ENCODE peak calls at places on chromosomes 12 and 14, in nine cellular contexts. Z, U, E, B, T, X, V, J and W are unnamed samples. For H3K4me1 and H3K27me3, the result is how much of the 10 kb centered on the place peaks cover.

GRCh38 chr14:64818151-64818550 is 61.6 kb downstream of the SPTB start:
- DNase-seq in V (no peak), U (no peak), Z (no peak), E (no peak), J (no peak), B (no peak), X (no peak), T (no peak), W (no peak)

GRCh38 chr12:116603516-116603915 is 44.3 kb downstream of the MAP1LC3B2 start:
- DNase-seq in T (no peak), J (peak), E (no peak), U (no peak), Z (no peak), X (no peak), B (no peak), V (no peak), W (no peak)

GRCh38 chr14:68192935-68193334 is 373.4 kb downstream of the RAD51B start:
- DNase-seq in V (no peak), U (no peak), Z (no peak), X (no peak), T (no peak), J (peak), E (no peak), B (no peak), W (no peak)

GRCh38 chr12:50845021-50845647 is 2.4 kb downstream of the TMPRSS12 start:
- DNase-seq in B (peak), T (no peak), Z (no peak), J (no peak), E (no peak), U (peak), V (no peak), X (no peak), W (no peak)

GRCh38 chr12:75162845-75163244 is 46.8 kb downstream of the KCNC2 start:
- DNase-seq in T (no peak), Z (no peak), U (peak), B (no peak), X (no peak), V (no peak), J (no peak), E (no peak), W (no peak)

GRCh38 chr12:95802482-95803264 is 12.1 kb upstream of the NTN4 start:
- DNase-seq in J (no peak), V (peak), U (peak), X (no peak), T (peak), E (no peak), B (peak), Z (no peak), W (no peak)

GRCh38 chr14:104598461-104599273 is 5.9 kb downstream of the TMEM179 start:
- DNase-seq in E (peak), B (no peak), T (no peak), U (no peak), X (no peak), Z (no peak), J (no peak), V (no peak), W (no peak)

GRCh38 chr12:91685917-91686316 is 459.7 kb downstream of the BTG1 start:
- DNase-seq in V (no peak), U (peak), J (no peak), E (no peak), Z (no peak), X (no peak), T (peak), B (peak), W (no peak)

GRCh38 chr12:9049520-9050133 is 60.3 kb downstream of the KLRG1 start:
- DNase-seq in X (no peak), B (peak), T (peak), V (no peak), J (peak), Z (no peak), E (no peak), U (peak), W (no peak)

GRCh38 chr12:26198742-26199141 is 3.4 kb downstream of the SSPN start:
- DNase-seq in V (no peak), J (no peak), Z (peak), B (peak), X (no peak), U (peak), T (peak), E (no peak), W (no peak)

GRCh38 chr12:42588981-42589464 is 523 bp downstream of the PRICKLE1 start:
- DNase-seq in E (peak), X (peak), J (peak), U (peak), B (peak), T (no peak), V (no peak), Z (peak), W (no peak)

GRCh38 chr14:59272633-59273032 is 84.2 kb downstream of the DAAM1 start:
- DNase-seq in B (no peak), X (no peak), J (no peak), T (no peak), V (no peak), Z (no peak), E (no peak), U (no peak), W (no peak)

GRCh38 chr14:75911883-75912282 is 69.9 kb downstream of the TGFB3 start:
- DNase-seq in E (no peak), Z (no peak), V (no peak), U (no peak), B (no peak), X (no peak), T (peak), J (peak), W (no peak)

GRCh38 chr14:62162998-62163589 is 400.9 kb downstream of the SNAPC1 start:
- DNase-seq in E (no peak), U (peak), X (no peak), T (peak), J (peak), V (no peak), Z (no peak), B (peak), W (no peak)

GRCh38 chr14:73723799-73724621 is 9.8 kb upstream of the PNMA1 start:
- DNase-seq in V (no peak), B (peak), Z (peak), X (peak), U (peak), E (peak), J (peak), T (peak), W (no peak)

GRCh38 chr14:80584638-80585505 is 356.7 kb downstream of the CEP128 start:
- DNase-seq in E (no peak), Z (no peak), U (peak), J (no peak), T (peak), B (peak), V (peak), X (no peak), W (no peak)

GRCh38 chr12:23221066-23221465 is 596.1 kb downstream of the ETNK1 start:
- DNase-seq in B (no peak), J (peak), U (peak), E (no peak), T (no peak), X (no peak), V (no peak), Z (no peak), W (no peak)

GRCh38 chr14:101227611-101228594 is 324.4 kb upstream of the RTL1 start:
- DNase-seq in B (no peak), E (no peak), U (no peak), J (no peak), Z (no peak), X (no peak), V (no peak), T (no peak), W (no peak)

GRCh38 chr14:34051966-34052657 is 101.2 kb upstream of the EGLN3 start:
- DNase-seq in U (peak), V (peak), J (no peak), X (no peak), B (no peak), Z (no peak), T (peak), E (no peak), W (no peak)

GRCh38 chr14:39310071-39310470 is 76.4 kb downstream of the MIA2 start:
- DNase-seq in B (peak), E (no peak), J (no peak), X (no peak), Z (no peak), U (no peak), T (no peak), V (no peak), W (no peak)

GRCh38 chr12:6450869-6451347 is 934 bp upstream of the TAPBPL start:
- DNase-seq in T (no peak), E (no peak), J (peak), V (no peak), X (no peak), B (no peak), Z (no peak), U (no peak), W (no peak)

GRCh38 chr12:96099986-96100385 is 64.6 kb upstream of the LTA4H start:
- DNase-seq in U (no peak), T (no peak), B (no peak), X (no peak), J (no peak), V (no peak), E (no peak), Z (no peak), W (no peak)

GRCh38 chr14:75522224-75522764 is at the start of gene BATF:
- DNase-seq in T (no peak), V (no peak), B (no peak), Z (no peak), J (no peak), U (no peak), X (peak), E (peak), W (peak)

GRCh38 chr14:104224516-104225281 is 86.3 kb downstream of the KIF26A start:
- DNase-seq in T (no peak), B (no peak), U (no peak), Z (no peak), V (no peak), X (no peak), J (peak), E (no peak), W (no peak)

GRCh38 chr12:31518680-31519227 is 72.2 kb downstream of the DENND5B start:
- DNase-seq in J (peak), T (peak), X (no peak), E (no peak), Z (no peak), U (peak), B (peak), V (peak), W (no peak)

GRCh38 chr12:53098982-53099651 is 1.6 kb downstream of the IGFBP6 start:
- DNase-seq in E (peak), X (peak), T (peak), B (peak), V (peak), Z (peak), J (peak), U (peak), W (peak)

GRCh38 chr12:124480469-124481256 is 86.7 kb downstream of the NCOR2 start:
- DNase-seq in U (peak), E (no peak), X (no peak), J (no peak), Z (peak), V (peak), B (peak), T (peak), W (no peak)

GRCh38 chr14:29741909-29742401 is 185.7 kb downstream of the PRKD1 start:
- DNase-seq in E (no peak), Z (no peak), B (peak), U (no peak), J (no peak), V (no peak), T (peak), X (no peak), W (no peak)

GRCh38 chr14:26597136-26598080 is at the start of gene NOVA1:
- DNase-seq in T (no peak), J (peak), Z (peak), E (no peak), U (no peak), X (no peak), B (no peak), V (no peak), W (no peak)

GRCh38 chr12:47017901-47018479 is 61.4 kb upstream of the PCED1B start:
- DNase-seq in B (peak), V (peak), X (no peak), Z (no peak), J (no peak), T (peak), U (peak), E (no peak), W (no peak)

GRCh38 chr12:56252649-56253048 is 5.5 kb downstream of the ANKRD52 start:
- DNase-seq in T (no peak), Z (no peak), X (no peak), E (no peak), J (no peak), U (no peak), V (no peak), B (no peak), W (no peak)

GRCh38 chr14:89720741-89721315 is 233.7 kb downstream of the EFCAB11 start:
- DNase-seq in U (no peak), E (peak), J (peak), V (no peak), X (peak), T (peak), B (no peak), Z (peak), W (peak)

GRCh38 chr14:101083564-101084435 is 180.3 kb upstream of the RTL1 start:
- DNase-seq in E (peak), Z (no peak), J (peak), B (no peak), V (no peak), X (peak), U (no peak), T (no peak), W (no peak)

GRCh38 chr14:91330846-91331245 is 86.3 kb upstream of the GPR68 start:
- DNase-seq in T (no peak), V (no peak), B (no peak), X (no peak), Z (no peak), J (no peak), U (no peak), E (peak), W (no peak)
- H3K4me1 ChIP-seq in T (under half), V (under half), B (under half), X (under half), Z (half or more), J (under half), U (under half), E (half or more), W (under half)

GRCh38 chr14:32608880-32609279 is 279.8 kb downstream of the AKAP6 start:
- DNase-seq in E (no peak), Z (no peak), J (no peak), U (peak), T (peak), V (no peak), B (no peak), X (no peak), W (no peak)
- H3K27ac ChIP-seq in E (no peak), Z (peak), J (no peak), U (no peak), T (no peak), V (no peak), B (no peak), X (no peak), W (no peak)

GRCh38 chr14:91780452-91780851 is 48.6 kb upstream of the CATSPERB start:
- DNase-seq in X (no peak), E (no peak), B (no peak), U (no peak), T (no peak), Z (no peak), V (no peak), J (no peak), W (no peak)

DNA sequence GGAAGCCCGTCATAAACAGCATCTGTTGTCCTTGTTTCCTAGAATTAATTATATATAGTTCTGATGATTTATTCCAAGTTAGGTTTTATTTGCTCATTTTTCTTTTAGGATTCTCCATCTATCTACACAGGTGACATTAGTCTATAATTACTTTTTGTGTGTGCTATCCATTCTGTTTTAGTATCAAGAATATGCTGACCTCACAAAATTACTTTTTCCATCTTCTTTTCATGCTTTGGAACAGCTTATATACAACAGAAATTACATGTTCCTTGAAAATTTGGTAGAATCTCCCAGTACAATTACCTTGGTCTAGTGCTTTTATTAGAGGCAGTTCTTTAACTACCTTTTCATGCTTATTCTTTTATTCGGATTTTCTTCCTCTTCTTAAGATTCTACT is 54.3 kb upstream of the CATSPERB start:
- DNase-seq in J (no peak), Z (no peak), B (no peak), T (no peak), E (no peak), V (no peak), U (no peak), X (no peak), W (no peak)
- H3K27me3 ChIP-seq in J (under half), Z (under half), B (under half), T (under half), E (under half), V (under half), U (under half), X (under half), W (under half)

GRCh38 chr14:60968671-60969070 is 12.2 kb downstream of the TRMT5 start:
- DNase-seq in U (peak), Z (no peak), B (no peak), E (no peak), T (no peak), V (no peak), J (no peak), X (no peak), W (no peak)

GRCh38 chr14:60965402-60965801 is 15.5 kb downstream of the TRMT5 start:
- DNase-seq in U (peak), Z (no peak), B (peak), J (no peak), E (no peak), V (no peak), X (no peak), T (peak), W (no peak)

GRCh38 chr14:60964901-60965300 is 16.0 kb downstream of the TRMT5 start:
- DNase-seq in B (peak), V (no peak), J (no peak), E (no peak), Z (no peak), U (no peak), X (no peak), T (peak), W (no peak)

GRCh38 chr14:60968099-60968498 is 12.8 kb downstream of the TRMT5 start:
- DNase-seq in J (no peak), T (no peak), Z (no peak), E (no peak), X (no peak), B (no peak), V (no peak), U (no peak), W (no peak)

GRCh38 chr14:60963761-60964160 is 17.1 kb downstream of the TRMT5 start:
- DNase-seq in V (no peak), Z (no peak), T (no peak), B (no peak), X (no peak), E (no peak), J (no peak), U (no peak), W (no peak)
- H3K4me1 ChIP-seq in V (under half), Z (under half), T (under half), B (under half), X (under half), E (under half), J (under half), U (under half), W (under half)

DNA sequence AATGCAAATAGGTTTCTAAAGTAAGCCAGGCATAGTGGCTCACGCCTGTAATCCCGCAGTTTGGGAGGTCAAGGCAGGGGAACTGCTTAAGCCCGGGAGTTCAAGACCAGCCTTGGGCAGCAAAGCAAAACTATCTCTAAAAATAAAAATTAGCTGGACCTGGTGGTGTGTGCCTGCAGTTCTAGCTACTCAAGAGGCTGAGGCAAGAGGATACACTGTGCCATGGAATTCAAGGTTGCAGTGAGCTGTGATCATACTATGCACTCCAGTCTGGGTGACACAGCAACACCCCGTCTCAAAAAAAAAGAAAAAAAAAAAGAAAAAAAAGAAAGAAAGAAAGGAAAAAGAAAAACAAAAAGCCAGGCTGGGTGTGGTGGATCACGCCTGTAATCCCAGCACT is 46.3 kb downstream of the HECTD1 start:
- DNase-seq in U (no peak), E (no peak), X (no peak), Z (no peak), J (no peak), V (no peak), T (peak), B (no peak), W (no peak)
- H3K27ac ChIP-seq in U (no peak), E (no peak), X (no peak), Z (no peak), J (peak), V (no peak), T (no peak), B (no peak), W (no peak)

GRCh38 chr12:132397934-132398385 is 68.6 kb upstream of the GALNT9 start:
- DNase-seq in V (no peak), U (no peak), Z (peak), B (no peak), X (no peak), E (peak), T (no peak), J (no peak), W (no peak)
- H3K27me3 ChIP-seq in V (half or more), U (under half), Z (half or more), B (under half), X (under half), E (under half), T (under half), J (under half), W (under half)

DNA sequence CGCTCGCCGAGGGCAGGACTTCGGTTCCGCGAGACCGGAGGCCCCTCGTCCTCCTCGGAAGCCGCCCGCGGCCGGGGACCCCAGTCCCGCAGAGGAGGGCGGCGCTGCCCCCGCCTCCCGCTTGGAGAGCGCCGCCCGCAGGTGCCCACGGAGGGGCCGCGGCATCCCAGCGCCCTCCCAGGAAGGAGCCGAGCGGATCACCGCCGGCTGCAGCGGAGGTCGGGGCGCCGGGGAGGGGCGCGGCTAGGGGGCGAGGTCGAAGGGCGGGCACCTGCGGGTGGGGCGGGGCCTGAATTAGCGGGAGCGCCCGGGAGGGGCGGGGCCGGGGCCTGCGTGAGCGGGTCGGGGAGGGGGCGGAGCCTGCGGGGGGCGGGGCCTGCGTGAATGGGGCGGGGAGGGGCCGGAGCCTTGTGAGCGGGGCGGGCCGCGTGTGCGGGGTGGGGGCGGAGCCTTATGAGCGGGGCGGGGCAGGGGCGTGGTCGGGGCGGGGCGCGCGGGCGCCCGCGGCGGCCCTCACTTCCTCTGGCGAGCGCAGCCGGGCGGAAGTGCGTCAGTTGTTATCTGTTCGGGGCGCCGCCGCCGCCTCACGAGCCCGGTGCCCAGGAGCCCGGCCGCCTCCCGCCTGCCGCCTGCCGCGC is at the start of gene FBRSL1:
- DNase-seq in E (peak), Z (peak), V (peak), J (peak), U (peak), T (peak), X (peak), B (peak), W (peak)
- H3K4me1 ChIP-seq in E (half or more), Z (half or more), V (under half), J (under half), U (under half), T (under half), X (under half), B (under half), W (under half)

DNA sequence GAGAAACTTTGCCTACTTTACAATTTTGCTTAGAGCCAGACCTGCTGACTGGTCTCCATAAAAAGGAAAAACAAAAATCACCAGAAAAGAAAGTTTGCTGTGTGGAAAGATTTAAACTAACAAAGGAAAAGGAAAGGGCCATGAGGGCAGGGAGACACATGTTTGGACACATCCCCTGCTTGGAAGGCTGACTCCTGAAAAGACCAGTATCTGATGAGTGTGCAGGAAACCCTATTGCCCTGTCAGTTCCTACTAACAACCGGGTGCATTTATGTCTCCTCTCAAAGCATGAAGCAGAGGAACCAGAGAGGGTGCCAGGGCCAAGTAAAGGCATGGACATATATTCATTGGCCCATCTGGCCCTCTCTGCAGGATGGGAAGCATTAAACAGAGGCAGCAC is 7.0 kb upstream of the STAB2 start:
- DNase-seq in Z (no peak), B (no peak), U (peak), J (no peak), E (no peak), X (no peak), V (no peak), T (no peak), W (no peak)
- H3K27ac ChIP-seq in Z (no peak), B (no peak), U (peak), J (no peak), E (no peak), X (no peak), V (no peak), T (no peak), W (no peak)